ENCODE peak calls at places on chromosomes 13 and 19, in six cellular contexts. K is C1 segment of cervical spinal cord; H is colonic mucosa; U is stimulated activated CD4-positive, alpha-beta T cell treated with anti-CD3 and anti-CD28 coated beads, Interleukin-2, amount 100 ng/mL, for 48 hours; M is EH; A is AG10803. O is an unnamed sample.

GRCh38 chr13:105928901-105929300 is 606.6 kb downstream of the EFNB2 start:
- DNase-seq in K (no peak), H (no peak), A (no peak), U (no peak), M (no peak), O (no peak)

GRCh38 chr19:32873560-32873959 is 4.0 kb upstream of the SLC7A9 start:
- DNase-seq in H (no peak), A (no peak), M (no peak), U (no peak), K (no peak), O (no peak)

GRCh38 chr19:18851673-18852325 is 20.0 kb downstream of the UPF1 start:
- DNase-seq in H (no peak), K (no peak), A (no peak), M (no peak), U (no peak), O (no peak)

GRCh38 chr13:109856350-109856749 is 70.0 kb upstream of the IRS2 start:
- DNase-seq in H (no peak), M (no peak), K (no peak), U (no peak), A (no peak), O (no peak)

GRCh38 chr19:10006335-10006708 is 4.0 kb downstream of the COL5A3 start:
- DNase-seq in M (peak), K (no peak), U (no peak), A (peak), H (no peak), O (no peak)

GRCh38 chr13:26508885-26509284 is 48.6 kb upstream of the WASF3 start:
- DNase-seq in K (no peak), H (peak), M (peak), A (peak), U (no peak), O (peak)

GRCh38 chr19:13441810-13442512 is 64.3 kb downstream of the CACNA1A start:
- DNase-seq in U (peak), H (peak), K (no peak), A (peak), M (peak), O (peak)

GRCh38 chr19:40908981-40909380 is 26.9 kb upstream of the CYP2A7 start:
- DNase-seq in A (no peak), K (no peak), H (no peak), M (no peak), U (no peak), O (peak)

GRCh38 chr13:93721483-93721882 is 494.9 kb downstream of the GPC6 start:
- DNase-seq in U (no peak), K (no peak), M (no peak), A (no peak), H (no peak), O (no peak)

GRCh38 chr13:62320129-62320724 is 904.6 kb upstream of the PCDH20 start:
- DNase-seq in U (no peak), M (no peak), A (peak), K (no peak), H (no peak), O (no peak)

GRCh38 chr13:49641810-49642291 is 13.5 kb downstream of the ARL11 start:
- DNase-seq in K (no peak), M (peak), A (peak), H (peak), U (no peak), O (no peak)

GRCh38 chr19:46460981-46461380 is 10.4 kb downstream of the PNMA8A start:
- DNase-seq in U (no peak), H (no peak), A (no peak), M (no peak), K (no peak), O (no peak)

GRCh38 chr13:32911506-32911905 is 104.7 kb upstream of the KL start:
- DNase-seq in H (no peak), M (peak), U (no peak), A (peak), K (no peak), O (no peak)

GRCh38 chr13:92538164-92538563 is 688.4 kb upstream of the GPC6 start:
- DNase-seq in H (no peak), A (no peak), U (no peak), K (no peak), M (no peak), O (no peak)

GRCh38 chr13:112943309-112944125 is 25.5 kb upstream of the MCF2L start:
- DNase-seq in H (peak), K (no peak), U (peak), A (no peak), M (peak), O (no peak)

GRCh38 chr19:42024622-42025111 is 30.6 kb upstream of the ATP1A3 start:
- DNase-seq in K (no peak), U (no peak), A (peak), H (no peak), M (peak), O (no peak)

GRCh38 chr13:46995874-46996273 is 99.0 kb upstream of the HTR2A start:
- DNase-seq in A (no peak), U (no peak), H (no peak), M (no peak), K (no peak), O (no peak)

GRCh38 chr13:30142502-30143211 is 164.7 kb downstream of the KATNAL1 start:
- DNase-seq in U (no peak), M (peak), A (peak), H (no peak), K (no peak), O (no peak)

GRCh38 chr13:94525781-94526180 is 46.3 kb upstream of the DCT start:
- DNase-seq in K (no peak), A (no peak), M (no peak), H (no peak), U (no peak), O (no peak)

GRCh38 chr19:46435009-46435408 is 6.3 kb upstream of the PNMA8C start:
- DNase-seq in U (no peak), K (peak), H (no peak), M (no peak), A (no peak), O (no peak)

GRCh38 chr13:42740753-42741152 is 40.6 kb upstream of the FAM216B start:
- DNase-seq in M (no peak), A (no peak), H (peak), U (no peak), K (no peak), O (peak)

GRCh38 chr13:28396053-28396452 is 98.9 kb downstream of the FLT1 start:
- DNase-seq in A (no peak), U (no peak), M (no peak), H (no peak), K (no peak), O (no peak)

GRCh38 chr13:91346062-91346461 is 1.4 kb upstream of the MIR17HG start:
- DNase-seq in K (no peak), H (no peak), U (no peak), M (no peak), A (no peak), O (no peak)

GRCh38 chr19:38514812-38515633 is 81.5 kb downstream of the RYR1 start:
- DNase-seq in K (peak), U (peak), H (peak), A (peak), M (peak), O (peak)

GRCh38 chr13:104571161-104571889 is 1505.1 kb upstream of the SLC10A2 start:
- DNase-seq in H (peak), U (no peak), K (peak), M (peak), A (peak), O (no peak)

GRCh38 chr19:47037766-47038165 is 10.7 kb downstream of the TMEM160 start:
- DNase-seq in U (no peak), K (no peak), M (no peak), H (no peak), A (no peak), O (no peak)

GRCh38 chr19:45428385-45429231 is 4.9 kb upstream of the ERCC1 start:
- DNase-seq in U (no peak), A (peak), H (no peak), K (no peak), M (peak), O (no peak)

GRCh38 chr19:46470376-46470775 is 987 bp downstream of the PNMA8A start:
- DNase-seq in K (no peak), H (no peak), M (no peak), A (no peak), U (no peak), O (no peak)

GRCh38 chr13:23433171-23434153 is at the start of gene SACS:
- DNase-seq in U (no peak), A (peak), H (no peak), M (peak), K (peak), O (no peak)

GRCh38 chr13:25977216-25977615 is 74.6 kb downstream of the SHISA2 start:
- DNase-seq in A (no peak), K (no peak), M (no peak), U (no peak), H (no peak), O (no peak)

O was measured in Peyer's patch.